ENCODE peak calls at places on chromosomes 11 and 22, in four cellular contexts. One of them, this sample, is unnamed.

GRCh38 chr11:102596578-102596977 is 28.6 kb downstream of the MMP20 start:
- DNase-seq in HepG2: peak
- DNase-seq in SK-N-SH: no peak
- DNase-seq in GM12878: no peak
- DNase-seq in this sample: no peak

GRCh38 chr11:104663190-104664140 is 234.8 kb downstream of the CASP12 start:
- DNase-seq in HepG2: no peak
- DNase-seq in SK-N-SH: no peak
- DNase-seq in GM12878: no peak
- DNase-seq in this sample: no peak

GRCh38 chr11:129861702-129862107 is 33.7 kb downstream of the NFRKB start:
- DNase-seq in HepG2: peak
- DNase-seq in GM12878: no peak
- DNase-seq in SK-N-SH: no peak
- DNase-seq in this sample: no peak

GRCh38 chr22:40401981-40402406 is 31.6 kb downstream of the SGSM3 start:
- DNase-seq in HepG2: no peak
- DNase-seq in SK-N-SH: no peak
- DNase-seq in GM12878: no peak
- DNase-seq in this sample: no peak

GRCh38 chr11:27161071-27161470 is 120.5 kb downstream of the BBOX1 start:
- DNase-seq in GM12878: no peak
- DNase-seq in SK-N-SH: no peak
- DNase-seq in HepG2: no peak
- DNase-seq in this sample: no peak

GRCh38 chr11:124762077-124762623 is at the start of gene ESAM:
- DNase-seq in GM12878: no peak
- DNase-seq in SK-N-SH: peak
- DNase-seq in HepG2: no peak
- DNase-seq in this sample: peak

GRCh38 chr11:96257972-96258951 is 84.7 kb downstream of the MAML2 start:
- DNase-seq in GM12878: no peak
- DNase-seq in HepG2: no peak
- DNase-seq in SK-N-SH: no peak
- DNase-seq in this sample: no peak

GRCh38 chr11:102361100-102362021 is 14.3 kb downstream of the BIRC2 start:
- DNase-seq in SK-N-SH: no peak
- DNase-seq in HepG2: no peak
- DNase-seq in GM12878: peak
- DNase-seq in this sample: no peak

GRCh38 chr11:44799036-44799435 is 72.3 kb downstream of the TSPAN18 start:
- DNase-seq in HepG2: no peak
- DNase-seq in GM12878: no peak
- DNase-seq in SK-N-SH: no peak
- DNase-seq in this sample: no peak

GRCh38 chr11:67268684-67269268 is 2.5 kb downstream of the GRK2 start:
- DNase-seq in GM12878: no peak
- DNase-seq in SK-N-SH: no peak
- DNase-seq in HepG2: no peak
- DNase-seq in this sample: no peak

GRCh38 chr11:127074151-127074761 is 73.7 kb upstream of the KIRREL3 start:
- DNase-seq in SK-N-SH: peak
- DNase-seq in GM12878: peak
- DNase-seq in HepG2: peak
- DNase-seq in this sample: peak

GRCh38 chr11:100719809-100720221 is 32.7 kb downstream of the ARHGAP42 start:
- DNase-seq in HepG2: no peak
- DNase-seq in GM12878: no peak
- DNase-seq in SK-N-SH: no peak
- DNase-seq in this sample: no peak

GRCh38 chr22:49962751-49963646 is 2.4 kb downstream of the PIM3 start:
- DNase-seq in GM12878: no peak
- DNase-seq in HepG2: no peak
- DNase-seq in SK-N-SH: no peak
- DNase-seq in this sample: no peak

GRCh38 chr11:16603245-16603644 is 135.2 kb upstream of the C11orf58 start:
- DNase-seq in GM12878: no peak
- DNase-seq in HepG2: no peak
- DNase-seq in SK-N-SH: no peak
- DNase-seq in this sample: peak

GRCh38 chr11:25432376-25432775 is 899.6 kb upstream of the ANO3 start:
- DNase-seq in HepG2: no peak
- DNase-seq in GM12878: no peak
- DNase-seq in SK-N-SH: no peak
- DNase-seq in this sample: no peak

GRCh38 chr11:61325649-61326414 is 7.1 kb downstream of the DDB1 start:
- DNase-seq in GM12878: no peak
- DNase-seq in HepG2: no peak
- DNase-seq in SK-N-SH: no peak
- DNase-seq in this sample: no peak

GRCh38 chr22:21045585-21046294 is at the start of gene LRRC74B:
- DNase-seq in SK-N-SH: peak
- DNase-seq in HepG2: peak
- DNase-seq in GM12878: peak
- DNase-seq in this sample: peak

GRCh38 chr11:10211470-10211869 is 82.5 kb downstream of the SBF2 start:
- DNase-seq in GM12878: no peak
- DNase-seq in HepG2: no peak
- DNase-seq in SK-N-SH: no peak
- DNase-seq in this sample: no peak

GRCh38 chr22:37190262-37190780 is 2.3 kb upstream of the C1QTNF6 start:
- DNase-seq in GM12878: no peak
- DNase-seq in SK-N-SH: no peak
- DNase-seq in HepG2: no peak
- DNase-seq in this sample: no peak

GRCh38 chr11:77619576-77620198 is 17.9 kb downstream of the CLNS1A start:
- DNase-seq in SK-N-SH: no peak
- DNase-seq in GM12878: peak
- DNase-seq in HepG2: peak
- DNase-seq in this sample: no peak

GRCh38 chr22:45587638-45588481 is 83.8 kb upstream of the ATXN10 start:
- DNase-seq in GM12878: no peak
- DNase-seq in SK-N-SH: no peak
- DNase-seq in HepG2: no peak
- DNase-seq in this sample: no peak

GRCh38 chr11:31240340-31240904 is 129.1 kb downstream of the DCDC1 start:
- DNase-seq in HepG2: peak
- DNase-seq in SK-N-SH: peak
- DNase-seq in GM12878: no peak
- DNase-seq in this sample: peak

GRCh38 chr22:23713696-23714595 is 23.1 kb downstream of the RGL4 start:
- DNase-seq in SK-N-SH: no peak
- DNase-seq in GM12878: no peak
- DNase-seq in HepG2: no peak
- DNase-seq in this sample: no peak

GRCh38 chr22:23714596-23715588 is 24.1 kb downstream of the RGL4 start:
- DNase-seq in SK-N-SH: no peak
- DNase-seq in HepG2: no peak
- DNase-seq in GM12878: no peak
- DNase-seq in this sample: peak

GRCh38 chr22:23718371-23719165 is 27.8 kb downstream of the RGL4 start:
- DNase-seq in GM12878: no peak
- DNase-seq in SK-N-SH: no peak
- DNase-seq in HepG2: no peak
- DNase-seq in this sample: no peak

GRCh38 chr22:23716811-23717801 is 26.3 kb downstream of the RGL4 start:
- DNase-seq in GM12878: peak
- DNase-seq in SK-N-SH: peak
- DNase-seq in HepG2: peak
- DNase-seq in this sample: peak

GRCh38 chr22:23715811-23716355 is 25.1 kb downstream of the RGL4 start:
- DNase-seq in HepG2: no peak
- DNase-seq in GM12878: no peak
- DNase-seq in SK-N-SH: no peak
- DNase-seq in this sample: peak
- TF ChIP-seq NFIC in HepG2: no peak
- TF ChIP-seq NFIC in GM12878: no peak
- TF ChIP-seq NFIC in SK-N-SH: no peak
- TF ChIP-seq NFIC in this sample: no peak

GRCh38 chr11:122209619-122210377 is 93.8 kb upstream of the BLID start:
- DNase-seq in GM12878: no peak
- DNase-seq in HepG2: no peak
- DNase-seq in SK-N-SH: peak
- DNase-seq in this sample: no peak
- TF ChIP-seq EP300 in GM12878: no peak
- TF ChIP-seq EP300 in HepG2: no peak
- TF ChIP-seq EP300 in SK-N-SH: peak
- TF ChIP-seq EP300 in this sample: no peak

DNA sequence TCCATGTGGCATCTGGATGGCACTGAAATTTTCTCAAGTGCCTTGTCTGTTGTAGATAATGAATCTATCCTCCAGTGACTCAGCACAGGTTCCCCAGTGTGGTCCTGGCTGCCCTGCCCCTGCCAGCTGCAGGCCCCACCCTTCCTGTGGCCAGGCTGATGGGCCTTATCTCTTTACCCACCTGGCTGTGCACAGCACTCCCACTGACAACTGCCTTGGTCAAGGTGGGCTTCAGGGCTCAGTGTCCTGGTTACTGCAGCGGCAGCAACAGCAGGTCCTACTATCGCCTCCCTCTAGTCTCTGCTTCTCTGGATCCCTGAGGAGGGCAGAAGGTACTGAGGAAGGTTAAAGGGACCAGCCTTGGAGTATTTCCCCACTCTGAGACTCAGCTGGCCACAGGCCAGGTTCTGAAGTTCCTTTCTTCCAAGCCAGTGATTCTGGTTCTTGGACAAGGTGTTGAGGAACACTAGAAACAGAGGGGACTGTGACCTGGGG is 3.1 kb downstream of the HMBS start:
- DNase-seq in GM12878: no peak
- DNase-seq in SK-N-SH: no peak
- DNase-seq in HepG2: no peak
- DNase-seq in this sample: peak
- TF ChIP-seq NFIC in GM12878: no peak
- TF ChIP-seq NFIC in SK-N-SH: no peak
- TF ChIP-seq NFIC in HepG2: no peak
- TF ChIP-seq NFIC in this sample: peak

GRCh38 chr11:3057069-3057963 is at the start of gene CARS1:
- DNase-seq in HepG2: peak
- DNase-seq in SK-N-SH: peak
- DNase-seq in GM12878: peak
- DNase-seq in this sample: peak
- TF ChIP-seq EP300 in HepG2: no peak
- TF ChIP-seq EP300 in SK-N-SH: no peak
- TF ChIP-seq EP300 in GM12878: no peak
- TF ChIP-seq EP300 in this sample: peak

GRCh38 chr11:108239076-108239475 is 16.2 kb downstream of the ATM start:
- DNase-seq in HepG2: no peak
- DNase-seq in SK-N-SH: no peak
- DNase-seq in GM12878: no peak
- DNase-seq in this sample: no peak
- TF ChIP-seq NFIC in HepG2: no peak
- TF ChIP-seq NFIC in SK-N-SH: no peak
- TF ChIP-seq NFIC in GM12878: no peak
- TF ChIP-seq NFIC in this sample: no peak

GRCh38 chr11:64866173-64866491 is 12.3 kb downstream of the EHD1 start:
- DNase-seq in SK-N-SH: no peak
- DNase-seq in HepG2: no peak
- DNase-seq in GM12878: no peak
- DNase-seq in this sample: no peak

GRCh38 chr11:64864135-64864472 is 14.3 kb downstream of the EHD1 start:
- DNase-seq in SK-N-SH: no peak
- DNase-seq in GM12878: no peak
- DNase-seq in HepG2: no peak
- DNase-seq in this sample: no peak

GRCh38 chr11:64863381-64864060 is 14.9 kb downstream of the EHD1 start:
- DNase-seq in SK-N-SH: no peak
- DNase-seq in GM12878: no peak
- DNase-seq in HepG2: no peak
- DNase-seq in this sample: no peak

GRCh38 chr11:64864473-64865285 is 13.7 kb downstream of the EHD1 start:
- DNase-seq in SK-N-SH: no peak
- DNase-seq in GM12878: no peak
- DNase-seq in HepG2: no peak
- DNase-seq in this sample: no peak

GRCh38 chr11:64865286-64866172 is 12.9 kb downstream of the EHD1 start:
- DNase-seq in GM12878: no peak
- DNase-seq in SK-N-SH: no peak
- DNase-seq in HepG2: no peak
- DNase-seq in this sample: no peak
- TF ChIP-seq EP300 in GM12878: peak
- TF ChIP-seq EP300 in SK-N-SH: no peak
- TF ChIP-seq EP300 in HepG2: no peak
- TF ChIP-seq EP300 in this sample: no peak

DNA sequence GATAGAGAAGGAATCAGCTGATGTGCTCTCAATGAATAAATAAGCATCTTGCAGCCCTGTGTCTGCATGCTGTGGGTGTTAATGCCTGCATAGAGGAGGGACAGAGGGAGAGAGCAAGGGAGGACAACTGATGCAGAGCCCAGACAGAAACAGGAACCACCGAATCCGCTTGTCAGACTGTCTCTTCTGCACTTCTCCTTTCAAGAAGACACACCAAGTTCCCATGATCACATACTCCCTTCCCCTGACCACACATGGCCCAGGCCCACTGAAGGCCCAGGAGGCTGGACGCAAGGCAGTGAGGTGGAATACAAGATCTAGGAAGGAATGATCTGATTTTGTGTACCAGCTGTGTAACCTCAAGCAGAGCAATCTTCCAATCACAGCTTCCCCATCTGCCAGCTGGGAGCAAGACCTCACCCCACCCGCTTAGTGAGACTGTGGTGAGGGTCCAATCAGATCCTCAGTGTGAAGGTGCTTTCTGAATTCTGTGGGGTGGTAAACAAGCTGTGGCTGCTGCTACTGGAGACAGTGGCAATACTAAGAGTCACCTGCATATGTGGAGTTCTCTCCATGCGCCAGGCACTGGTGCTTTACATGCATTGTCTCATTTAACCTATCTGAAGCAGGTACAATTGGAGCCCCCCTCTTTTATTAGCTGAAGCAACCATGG is 50.5 kb downstream of the CWC15 start:
- DNase-seq in GM12878: no peak
- DNase-seq in HepG2: no peak
- DNase-seq in SK-N-SH: no peak
- DNase-seq in this sample: no peak
- TF ChIP-seq NFIC in GM12878: no peak
- TF ChIP-seq NFIC in HepG2: no peak
- TF ChIP-seq NFIC in SK-N-SH: no peak
- TF ChIP-seq NFIC in this sample: no peak

DNA sequence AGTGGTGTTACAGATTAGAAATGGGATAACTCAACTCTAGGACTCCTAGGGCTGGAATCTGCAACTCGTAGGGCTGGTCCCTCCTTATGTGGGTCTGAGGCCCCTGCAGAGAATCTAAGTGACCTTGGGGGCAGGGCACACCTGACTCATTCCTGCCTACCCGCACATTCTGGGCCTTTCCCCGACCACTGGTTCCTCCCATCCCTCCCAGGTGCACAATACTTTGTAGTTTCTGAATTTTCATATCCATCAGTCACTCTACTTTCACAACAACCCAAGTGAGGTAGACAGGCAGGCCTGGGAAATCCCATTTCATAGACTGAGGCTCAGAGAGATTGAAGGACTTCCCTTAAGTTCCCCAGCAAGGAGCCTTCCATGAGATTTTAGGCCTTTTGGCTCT is 1.5 kb downstream of the CYB5R2 start:
- DNase-seq in HepG2: no peak
- DNase-seq in GM12878: peak
- DNase-seq in SK-N-SH: no peak
- DNase-seq in this sample: no peak
- TF ChIP-seq EP300 in HepG2: no peak
- TF ChIP-seq EP300 in GM12878: peak
- TF ChIP-seq EP300 in SK-N-SH: no peak
- TF ChIP-seq EP300 in this sample: no peak

GRCh38 chr11:116579857-116580727 is 192.7 kb downstream of the BUD13 start:
- DNase-seq in SK-N-SH: no peak
- DNase-seq in GM12878: no peak
- DNase-seq in HepG2: peak
- DNase-seq in this sample: no peak
- TF ChIP-seq NFIC in SK-N-SH: no peak
- TF ChIP-seq NFIC in GM12878: no peak
- TF ChIP-seq NFIC in HepG2: no peak
- TF ChIP-seq NFIC in this sample: no peak

This sample was measured in K562.